ENCODE peak calls at places on chromosomes 4 and X, in five cellular contexts. N, E, I, F and R are unnamed samples.
A peak's percentile ranks its signal among the peaks of the same experiment; 100 is the strongest.

GRCh38 chr4:2333356-2333841 is 71.5 kb upstream of the MXD4 start:
- DNase-seq in N (peak; percentile 81), E (no peak), I (no peak), F (peak; percentile 12), R (no peak)

GRCh38 chr4:102404551-102404969 is 59.3 kb upstream of the SLC39A8 start:
- DNase-seq in N (no peak), E (no peak), I (no peak), F (no peak), R (no peak)

GRCh38 chr4:125244848-125245450 is 69.8 kb upstream of the FAT4 start:
- DNase-seq in N (no peak), E (no peak), I (no peak), F (no peak), R (no peak)

GRCh38 chrX:13764765-13765164 is 30.2 kb downstream of the OFD1 start:
- DNase-seq in N (no peak), E (no peak), I (peak; percentile 6), F (no peak), R (no peak)

GRCh38 chr4:87697945-87698344 is 47.9 kb downstream of the DMP1 start:
- DNase-seq in N (no peak), E (no peak), I (no peak), F (no peak), R (no peak)

GRCh38 chrX:113868169-113868568 is 715.7 kb upstream of the HTR2C start:
- DNase-seq in N (no peak), E (no peak), I (no peak), F (no peak), R (no peak)

GRCh38 chr4:101147283-101147682 is 200.0 kb downstream of the PPP3CA start:
- DNase-seq in N (no peak), E (no peak), I (no peak), F (no peak), R (no peak)

GRCh38 chrX:3697701-3698279 is 15.7 kb downstream of the PRKX start:
- DNase-seq in N (no peak), E (no peak), I (peak; percentile 87), F (peak; percentile 81), R (peak; percentile 33)

GRCh38 chr4:14792702-14793227 is 209.5 kb upstream of the CPEB2 start:
- DNase-seq in N (no peak), E (no peak), I (no peak), F (no peak), R (no peak)

GRCh38 chr4:168636040-168636439 is 139.2 kb downstream of the PALLD start:
- DNase-seq in N (no peak), E (no peak), I (no peak), F (no peak), R (no peak)

GRCh38 chr4:23235613-23236390 is 543.1 kb downstream of the GBA3 start:
- DNase-seq in N (no peak), E (no peak), I (no peak), F (no peak), R (no peak)

GRCh38 chr4:931194-931959 is 739 bp downstream of the GAK start:
- DNase-seq in N (peak; percentile 36), E (no peak), I (peak; percentile 21), F (no peak), R (no peak)

GRCh38 chr4:151901631-151902030 is 140.8 kb upstream of the GATB start:
- DNase-seq in N (no peak), E (no peak), I (no peak), F (no peak), R (no peak)

GRCh38 chrX:13647709-13648212 is 5.2 kb upstream of the TCEANC start:
- DNase-seq in N (peak; percentile 60), E (no peak), I (peak; percentile 83), F (no peak), R (no peak)

GRCh38 chr4:113941836-113942235 is 37.6 kb downstream of the ARSJ start:
- DNase-seq in N (no peak), E (no peak), I (no peak), F (no peak), R (no peak)

GRCh38 chrX:24229967-24230366 is 80.4 kb downstream of the ZFX start:
- DNase-seq in N (no peak), E (no peak), I (no peak), F (no peak), R (no peak)

GRCh38 chr4:72243641-72244040 is 211.8 kb downstream of the NPFFR2 start:
- DNase-seq in N (no peak), E (no peak), I (no peak), F (no peak), R (no peak)

GRCh38 chr4:13706130-13706529 is 78.6 kb upstream of the BOD1L1 start:
- DNase-seq in N (no peak), E (no peak), I (no peak), F (peak; percentile 44), R (no peak)

GRCh38 chrX:110321081-110321480 is 3.2 kb upstream of the AMMECR1 start:
- DNase-seq in N (no peak), E (no peak), I (no peak), F (no peak), R (no peak)

GRCh38 chrX:13797512-13797911 is 19.4 kb downstream of the GPM6B start:
- DNase-seq in N (no peak), E (no peak), I (no peak), F (no peak), R (no peak)

GRCh38 chrX:9127991-9128390 is 94.1 kb upstream of the FAM9B start:
- DNase-seq in N (no peak), E (no peak), I (no peak), F (no peak), R (no peak)

GRCh38 chr4:56981795-56982201 is 3.1 kb downstream of the POLR2B start:
- DNase-seq in N (no peak), E (no peak), I (peak; percentile 53), F (no peak), R (no peak)

GRCh38 chrX:112197845-112198244 is 115.3 kb upstream of the TRPC5 start:
- DNase-seq in N (no peak), E (no peak), I (no peak), F (no peak), R (no peak)

GRCh38 chr4:22515888-22516541 is at the start of gene ADGRA3:
- DNase-seq in N (peak; percentile 80), E (no peak), I (peak; percentile 38), F (peak; percentile 61), R (no peak)

GRCh38 chr4:165368567-165368966 is 10.2 kb upstream of the CPE start:
- DNase-seq in N (no peak), E (no peak), I (no peak), F (no peak), R (no peak)

GRCh38 chrX:85859426-85859825 is 187.9 kb downstream of the CHM start:
- DNase-seq in N (no peak), E (no peak), I (no peak), F (no peak), R (no peak)

GRCh38 chr4:147848634-147849033 is 116.7 kb downstream of the ARHGAP10 start:
- DNase-seq in N (no peak), E (no peak), I (no peak), F (no peak), R (no peak)

GRCh38 chrX:39626749-39627148 is 471.0 kb downstream of the BCOR start:
- DNase-seq in N (no peak), E (no peak), I (no peak), F (no peak), R (no peak)

DNA sequence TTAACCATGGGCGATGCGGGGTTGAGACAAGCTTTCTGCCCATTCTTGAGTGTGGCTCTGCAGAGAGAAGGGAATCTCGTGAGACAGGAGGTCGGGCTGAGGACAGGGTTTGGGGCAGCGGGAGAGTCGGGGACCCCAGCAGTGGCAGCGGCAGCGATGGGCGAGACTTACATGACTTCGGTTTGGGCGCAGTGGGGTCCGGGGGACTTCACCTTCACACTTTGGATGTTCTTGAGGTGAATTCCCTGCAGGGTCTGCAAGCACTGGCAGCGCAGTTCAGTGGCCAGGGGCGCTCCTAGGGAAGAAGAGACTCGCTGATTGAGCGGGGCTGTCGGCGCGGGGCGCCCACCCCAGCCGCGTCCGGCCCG is 383 bp downstream of the CXCL2 start:
- DNase-seq in N (peak; percentile 23), E (no peak), I (no peak), F (no peak), R (no peak)
- H3K4me3 ChIP-seq in N (peak overlapping the region; percentile 63), E (no peak overlapping the region), I (peak overlapping the region; percentile 66), F (peak overlapping the region; percentile 74), R (peak overlapping the region; percentile 72)

GRCh38 chrX:10615931-10616780 is 4.2 kb downstream of the MID1 start:
- DNase-seq in N (peak; percentile 46), E (no peak), I (peak; percentile 40), F (no peak), R (no peak)

GRCh38 chrX:10618911-10619310 is 1.5 kb downstream of the MID1 start:
- DNase-seq in N (no peak), E (no peak), I (no peak), F (no peak), R (no peak)

GRCh38 chrX:10619311-10620015 is 922 bp downstream of the MID1 start:
- DNase-seq in N (no peak), E (no peak), I (peak; percentile 28), F (no peak), R (no peak)

GRCh38 chrX:10617186-10617963 is 3.0 kb downstream of the MID1 start:
- DNase-seq in N (no peak), E (no peak), I (no peak), F (no peak), R (no peak)

DNA sequence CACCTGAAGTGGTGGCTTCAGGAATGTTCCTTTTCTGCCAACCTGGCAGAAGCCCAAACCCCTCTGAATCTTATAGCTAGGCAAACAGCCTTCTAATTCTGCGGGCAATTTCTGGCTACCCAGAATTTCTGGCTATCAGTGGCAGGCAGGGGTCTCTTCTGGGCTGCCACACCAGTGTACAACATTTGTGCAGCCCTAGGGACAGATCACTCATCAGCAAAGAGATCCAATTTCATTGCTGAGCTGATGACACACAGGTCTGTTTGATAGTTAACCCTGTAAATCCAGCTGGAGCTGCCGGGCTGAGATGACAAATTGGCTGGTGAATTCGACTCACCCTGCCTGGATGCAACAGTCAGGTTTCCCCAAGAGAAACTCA is 2.4 kb downstream of the MID1 start:
- DNase-seq in N (no peak), E (no peak), I (peak; percentile 56), F (no peak), R (no peak)
- H3K4me3 ChIP-seq in N (no peak overlapping the region), E (no peak overlapping the region), I (peak overlapping the region; percentile 69), F (peak overlapping the region; percentile 70), R (peak overlapping the region; percentile 71)

DNA sequence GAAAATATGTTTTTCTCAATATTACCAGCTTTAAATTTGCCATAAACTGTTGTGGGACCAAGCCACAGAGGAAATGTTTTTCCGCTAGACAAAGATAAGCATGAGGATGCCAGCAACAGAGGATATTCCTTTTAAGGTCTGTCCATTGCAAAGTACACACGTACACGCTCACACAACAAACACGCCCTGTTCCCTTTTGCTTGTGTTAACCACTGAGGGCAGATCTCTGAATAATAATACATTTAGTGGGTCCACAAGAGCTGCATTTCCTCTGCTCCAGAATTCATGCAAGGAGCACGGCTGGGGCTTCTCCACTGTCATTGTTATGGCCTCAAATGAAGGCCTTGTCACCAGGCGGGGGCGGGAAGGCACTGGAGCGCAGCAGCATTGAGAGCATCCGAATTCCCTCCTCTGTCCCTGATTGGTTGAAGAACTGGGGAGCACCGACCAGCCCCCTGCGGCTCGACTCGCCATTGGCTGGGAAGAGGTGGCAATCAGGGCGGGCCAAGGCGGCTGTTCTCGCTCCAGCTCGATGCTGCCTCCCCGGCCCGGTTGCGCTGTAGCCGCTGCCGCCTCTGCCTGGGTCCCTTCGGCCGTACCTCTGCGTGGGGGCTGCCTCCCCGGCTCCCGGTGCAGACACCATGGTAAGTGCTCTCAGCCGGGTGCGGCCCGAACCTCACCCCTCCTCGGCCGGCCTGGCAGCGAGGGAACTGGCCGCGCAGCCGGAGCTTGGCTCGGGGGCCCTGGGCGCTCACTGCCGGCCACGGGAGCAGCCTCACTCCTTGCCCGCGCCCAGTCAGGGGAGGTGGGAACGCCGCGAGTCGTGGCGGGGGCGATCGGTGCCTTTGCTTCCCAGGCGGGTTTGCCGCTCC is at the start of gene GUCY1B1:
- DNase-seq in N (peak; percentile 81), E (peak; percentile 48), I (peak; percentile 94), F (peak; percentile 90), R (peak; percentile 40)
- H3K4me3 ChIP-seq in N (peak within 1 kb of the TSS; percentile 82), E (no peak within 1 kb of the TSS), I (peak within 1 kb of the TSS; percentile 66), F (peak within 1 kb of the TSS; percentile 83), R (peak within 1 kb of the TSS; percentile 60)

GRCh38 chr4:48138936-48139335 is 4.9 kb upstream of the TXK start:
- DNase-seq in N (no peak), E (peak; percentile 81), I (no peak), F (no peak), R (no peak)
- H3K4me3 ChIP-seq in N (no peak overlapping the region), E (peak overlapping the region; percentile 23), I (no peak overlapping the region), F (no peak overlapping the region), R (no peak overlapping the region)